ENCODE peak calls at places on chromosomes 4 and X, in nine cellular contexts. Z, L, N, Y, T, D, U, B and A are unnamed samples.

GRCh38 chr4:124964251-124964650 is 251.7 kb upstream of the ANKRD50 start:
- DNase-seq in Z (no peak), L (no peak), N (no peak), Y (no peak), T (no peak), D (no peak), U (no peak), B (no peak), A (no peak)

GRCh38 chr4:186551849-186552248 is 3.5 kb downstream of the MTNR1A start:
- DNase-seq in Z (no peak), L (no peak), N (no peak), Y (no peak), T (no peak), D (no peak), U (no peak), B (no peak), A (no peak)

GRCh38 chr4:6357476-6357875 is 87.8 kb downstream of the WFS1 start:
- DNase-seq in Z (no peak), L (no peak), N (no peak), Y (no peak), T (no peak), D (no peak), U (no peak), B (no peak), A (no peak)

GRCh38 chr4:89158884-89159503 is 47.7 kb downstream of the TIGD2 start:
- DNase-seq in Z (no peak), L (peak; percentile 65), N (no peak), Y (peak; percentile 68), T (peak; percentile 14), D (no peak), U (no peak), B (no peak), A (no peak)

GRCh38 chrX:72348247-72348979 is 42.7 kb upstream of the CITED1 start:
- DNase-seq in Z (no peak), L (no peak), N (no peak), Y (no peak), T (no peak), D (no peak), U (no peak), B (no peak), A (no peak)

GRCh38 chr4:154998284-154998683 is 210.2 kb upstream of the NPY2R start:
- DNase-seq in Z (no peak), L (no peak), N (no peak), Y (no peak), T (peak; percentile 84), D (no peak), U (no peak), B (no peak), A (no peak)

GRCh38 chrX:31656013-31656412 is 584.2 kb upstream of the FTHL17 start:
- DNase-seq in Z (no peak), L (no peak), N (no peak), Y (no peak), T (peak; percentile 13), D (no peak), U (no peak), B (peak; percentile 16), A (no peak)

GRCh38 chr4:158259955-158260575 is 49.8 kb downstream of the TMEM144 start:
- DNase-seq in Z (no peak), L (peak; percentile 70), N (no peak), Y (peak; percentile 78), T (no peak), D (no peak), U (no peak), B (no peak), A (no peak)

GRCh38 chr4:61003301-61003700 is 196.8 kb upstream of the ADGRL3 start:
- DNase-seq in Z (no peak), L (peak; percentile 33), N (no peak), Y (no peak), T (no peak), D (no peak), U (no peak), B (no peak), A (no peak)

GRCh38 chr4:166924456-166924855 is 309.8 kb downstream of the SPOCK3 start:
- DNase-seq in Z (no peak), L (peak; percentile 80), N (no peak), Y (no peak), T (no peak), D (no peak), U (no peak), B (no peak), A (no peak)

GRCh38 chr4:67714248-67714583 is 13.3 kb upstream of the UBA6 start:
- DNase-seq in Z (no peak), L (no peak), N (no peak), Y (no peak), T (no peak), D (no peak), U (no peak), B (no peak), A (no peak)

GRCh38 chr4:188374870-188375269 is 235.6 kb downstream of the TRIML1 start:
- DNase-seq in Z (no peak), L (no peak), N (no peak), Y (no peak), T (no peak), D (no peak), U (no peak), B (no peak), A (no peak)

GRCh38 chr4:120084327-120084726 is 17.7 kb upstream of the MAD2L1 start:
- DNase-seq in Z (no peak), L (no peak), N (no peak), Y (no peak), T (no peak), D (no peak), U (no peak), B (no peak), A (no peak)

GRCh38 chr4:59240030-59240429 is 1960.1 kb upstream of the ADGRL3 start:
- DNase-seq in Z (no peak), L (no peak), N (no peak), Y (no peak), T (no peak), D (no peak), U (no peak), B (no peak), A (no peak)

GRCh38 chrX:6005856-6006255 is 222.8 kb downstream of the NLGN4X start:
- DNase-seq in Z (no peak), L (no peak), N (no peak), Y (peak; percentile 72), T (peak; percentile 33), D (no peak), U (no peak), B (no peak), A (no peak)

GRCh38 chr4:47391256-47391655 is 72.2 kb downstream of the COMMD8 start:
- DNase-seq in Z (no peak), L (no peak), N (no peak), Y (no peak), T (no peak), D (no peak), U (no peak), B (no peak), A (no peak)

GRCh38 chrX:86805241-86805640 is 657.0 kb downstream of the DACH2 start:
- DNase-seq in Z (no peak), L (no peak), N (no peak), Y (no peak), T (no peak), D (no peak), U (no peak), B (no peak), A (no peak)

GRCh38 chr4:94577136-94577535 is 125.4 kb downstream of the PDLIM5 start:
- DNase-seq in Z (no peak), L (no peak), N (no peak), Y (peak; percentile 64), T (no peak), D (no peak), U (no peak), B (no peak), A (no peak)

GRCh38 chr4:2570551-2571222 is 34.2 kb downstream of the FAM193A start:
- DNase-seq in Z (peak; percentile 25), L (no peak), N (no peak), Y (no peak), T (no peak), D (no peak), U (peak; percentile 39), B (no peak), A (peak; percentile 35)

GRCh38 chr4:140266958-140267568 is 106.4 kb upstream of the SCOC start:
- DNase-seq in Z (no peak), L (peak; percentile 91), N (no peak), Y (no peak), T (no peak), D (no peak), U (no peak), B (no peak), A (no peak)

GRCh38 chrX:56029691-56030090 is 202.5 kb upstream of the KLF8 start:
- DNase-seq in Z (no peak), L (no peak), N (no peak), Y (no peak), T (no peak), D (no peak), U (no peak), B (no peak), A (no peak)

GRCh38 chrX:150032742-150033141 is 94.5 kb upstream of the EOLA2 start:
- DNase-seq in Z (no peak), L (peak; percentile 87), N (no peak), Y (no peak), T (no peak), D (no peak), U (no peak), B (peak; percentile 38), A (no peak)

GRCh38 chr4:26141916-26142638 is 178.7 kb upstream of the RBPJ start:
- DNase-seq in Z (no peak), L (no peak), N (no peak), Y (no peak), T (peak; percentile 96), D (peak; percentile 19), U (no peak), B (no peak), A (no peak)

GRCh38 chr4:39043697-39044363 is 11.6 kb upstream of the TMEM156 start:
- DNase-seq in Z (no peak), L (no peak), N (no peak), Y (peak; percentile 90), T (peak; percentile 44), D (peak; percentile 54), U (peak; percentile 15), B (no peak), A (no peak)